ENCODE peak calls at places on chromosomes 6 and 20, in six cellular contexts. One of them, this sample, is unnamed.

GRCh38 chr20:1757606-1758507 is 100.3 kb upstream of the SIRPG start:
- DNase-seq in GM23248: no peak
- DNase-seq in lower leg skin: no peak
- DNase-seq in choroid plexus epithelial cell: no peak
- DNase-seq in fibroblast of villous mesenchyme: no peak
- DNase-seq in NCI-H1105: no peak
- DNase-seq in this sample: no peak

GRCh38 chr6:89944826-89945407 is 50.6 kb downstream of the GJA10 start:
- DNase-seq in GM23248: peak; percentile 45
- DNase-seq in lower leg skin: no peak
- DNase-seq in choroid plexus epithelial cell: peak; percentile 53
- DNase-seq in fibroblast of villous mesenchyme: peak; percentile 12
- DNase-seq in NCI-H1105: no peak
- DNase-seq in this sample: peak; percentile 41

GRCh38 chr20:12394786-12395185 is 477.1 kb downstream of the BTBD3 start:
- DNase-seq in GM23248: no peak
- DNase-seq in lower leg skin: no peak
- DNase-seq in choroid plexus epithelial cell: peak; percentile 77
- DNase-seq in fibroblast of villous mesenchyme: peak; percentile 29
- DNase-seq in NCI-H1105: no peak
- DNase-seq in this sample: peak; percentile 21

GRCh38 chr20:53901697-53902096 is 168.7 kb downstream of the BCAS1 start:
- DNase-seq in GM23248: no peak
- DNase-seq in lower leg skin: peak; percentile 68
- DNase-seq in choroid plexus epithelial cell: no peak
- DNase-seq in fibroblast of villous mesenchyme: no peak
- DNase-seq in NCI-H1105: no peak
- DNase-seq in this sample: no peak

GRCh38 chr6:14025160-14025559 is 92.4 kb upstream of the CD83 start:
- DNase-seq in GM23248: no peak
- DNase-seq in lower leg skin: no peak
- DNase-seq in choroid plexus epithelial cell: no peak
- DNase-seq in fibroblast of villous mesenchyme: no peak
- DNase-seq in NCI-H1105: no peak
- DNase-seq in this sample: no peak

GRCh38 chr6:11381801-11382513 is 149.5 kb upstream of the NEDD9 start:
- DNase-seq in GM23248: no peak
- DNase-seq in lower leg skin: no peak
- DNase-seq in choroid plexus epithelial cell: no peak
- DNase-seq in fibroblast of villous mesenchyme: no peak
- DNase-seq in NCI-H1105: no peak
- DNase-seq in this sample: no peak

GRCh38 chr6:75157336-75157735 is 48.5 kb downstream of the COL12A1 start:
- DNase-seq in GM23248: no peak
- DNase-seq in lower leg skin: no peak
- DNase-seq in choroid plexus epithelial cell: no peak
- DNase-seq in fibroblast of villous mesenchyme: no peak
- DNase-seq in NCI-H1105: no peak
- DNase-seq in this sample: no peak

GRCh38 chr6:151772436-151772835 is 35.0 kb upstream of the ESR1 start:
- DNase-seq in GM23248: no peak
- DNase-seq in lower leg skin: no peak
- DNase-seq in choroid plexus epithelial cell: no peak
- DNase-seq in fibroblast of villous mesenchyme: no peak
- DNase-seq in NCI-H1105: no peak
- DNase-seq in this sample: no peak

GRCh38 chr20:46708172-46708860 is 1.1 kb upstream of the SLC2A10 start:
- DNase-seq in GM23248: no peak
- DNase-seq in lower leg skin: peak; percentile 85
- DNase-seq in choroid plexus epithelial cell: no peak
- DNase-seq in fibroblast of villous mesenchyme: no peak
- DNase-seq in NCI-H1105: no peak
- DNase-seq in this sample: no peak

GRCh38 chr6:36334832-36335459 is 1.7 kb downstream of the BNIP5 start:
- DNase-seq in GM23248: no peak
- DNase-seq in lower leg skin: no peak
- DNase-seq in choroid plexus epithelial cell: no peak
- DNase-seq in fibroblast of villous mesenchyme: no peak
- DNase-seq in NCI-H1105: no peak
- DNase-seq in this sample: no peak

GRCh38 chr6:73579851-73580246 is 59.0 kb upstream of the EEF1A1 start:
- DNase-seq in GM23248: peak; percentile 92
- DNase-seq in lower leg skin: no peak
- DNase-seq in choroid plexus epithelial cell: peak; percentile 94
- DNase-seq in fibroblast of villous mesenchyme: peak; percentile 91
- DNase-seq in NCI-H1105: no peak
- DNase-seq in this sample: peak; percentile 93

GRCh38 chr6:16568128-16568527 is 193.1 kb downstream of the ATXN1 start:
- DNase-seq in GM23248: no peak
- DNase-seq in lower leg skin: no peak
- DNase-seq in choroid plexus epithelial cell: no peak
- DNase-seq in fibroblast of villous mesenchyme: no peak
- DNase-seq in NCI-H1105: no peak
- DNase-seq in this sample: no peak

GRCh38 chr6:36419295-36419694 is 23.4 kb downstream of the PXT1 start:
- DNase-seq in GM23248: no peak
- DNase-seq in lower leg skin: no peak
- DNase-seq in choroid plexus epithelial cell: no peak
- DNase-seq in fibroblast of villous mesenchyme: peak; percentile 11
- DNase-seq in NCI-H1105: no peak
- DNase-seq in this sample: no peak

This sample was measured in fibroblast of pulmonary artery.